ENCODE peak calls at places on chromosome 7, in six cellular contexts. One of them, this sample, is unnamed.

GRCh38 chr7:47336178-47337020 is 245.5 kb downstream of the TNS3 start:
- DNase-seq in K562: no peak
- DNase-seq in HepG2: no peak
- DNase-seq in H1: no peak
- DNase-seq in GM12878: no peak
- DNase-seq in GM12891: no peak
- DNase-seq in this sample: no peak

GRCh38 chr7:30926323-30926722 is 14.7 kb downstream of the AQP1 start:
- DNase-seq in HepG2: no peak
- DNase-seq in GM12891: peak; percentile 1
- DNase-seq in GM12878: no peak
- DNase-seq in H1: peak; percentile 17
- DNase-seq in K562: no peak
- DNase-seq in this sample: no peak

GRCh38 chr7:33395340-33395739 is 266.0 kb downstream of the BBS9 start:
- DNase-seq in HepG2: no peak
- DNase-seq in H1: no peak
- DNase-seq in GM12891: no peak
- DNase-seq in K562: no peak
- DNase-seq in GM12878: no peak
- DNase-seq in this sample: no peak

GRCh38 chr7:22617166-22617565 is 109.8 kb upstream of the IL6 start:
- DNase-seq in K562: no peak
- DNase-seq in HepG2: no peak
- DNase-seq in GM12878: no peak
- DNase-seq in H1: no peak
- DNase-seq in GM12891: no peak
- DNase-seq in this sample: no peak

GRCh38 chr7:105493196-105493927 is 28.7 kb downstream of the PUS7 start:
- DNase-seq in HepG2: no peak
- DNase-seq in H1: no peak
- DNase-seq in GM12891: no peak
- DNase-seq in GM12878: no peak
- DNase-seq in K562: no peak
- DNase-seq in this sample: no peak

GRCh38 chr7:42161723-42162122 is 75.3 kb downstream of the GLI3 start:
- DNase-seq in GM12891: no peak
- DNase-seq in K562: no peak
- DNase-seq in GM12878: no peak
- DNase-seq in HepG2: no peak
- DNase-seq in H1: no peak
- DNase-seq in this sample: no peak

GRCh38 chr7:8436965-8437364 is 3.6 kb downstream of the NXPH1 start:
- DNase-seq in K562: peak; percentile 71
- DNase-seq in GM12891: peak; percentile 56
- DNase-seq in H1: peak; percentile 93
- DNase-seq in HepG2: peak; percentile 23
- DNase-seq in GM12878: peak; percentile 4
- DNase-seq in this sample: peak; percentile 43

GRCh38 chr7:20153999-20154398 is 63.2 kb downstream of the MACC1 start:
- DNase-seq in K562: no peak
- DNase-seq in H1: no peak
- DNase-seq in GM12878: no peak
- DNase-seq in HepG2: no peak
- DNase-seq in GM12891: no peak
- DNase-seq in this sample: no peak

GRCh38 chr7:102320601-102321350 is 34.1 kb downstream of the SH2B2 start:
- DNase-seq in K562: no peak
- DNase-seq in HepG2: no peak
- DNase-seq in H1: no peak
- DNase-seq in GM12878: no peak
- DNase-seq in GM12891: peak; percentile 16
- DNase-seq in this sample: no peak

GRCh38 chr7:73712773-73713172 is 6.7 kb downstream of the STX1A start:
- DNase-seq in GM12891: no peak
- DNase-seq in K562: no peak
- DNase-seq in H1: no peak
- DNase-seq in GM12878: no peak
- DNase-seq in HepG2: no peak
- DNase-seq in this sample: no peak

GRCh38 chr7:18653381-18654155 is 158.0 kb downstream of the HDAC9 start:
- DNase-seq in GM12891: no peak
- DNase-seq in GM12878: no peak
- DNase-seq in H1: no peak
- DNase-seq in HepG2: no peak
- DNase-seq in K562: no peak
- DNase-seq in this sample: no peak

GRCh38 chr7:121516791-121517305 is 120.7 kb upstream of the FAM3C start:
- DNase-seq in K562: no peak
- DNase-seq in HepG2: no peak
- DNase-seq in H1: no peak
- DNase-seq in GM12891: no peak
- DNase-seq in GM12878: no peak
- DNase-seq in this sample: no peak

GRCh38 chr7:54260868-54261475 is 281.2 kb upstream of the VSTM2A start:
- DNase-seq in K562: no peak
- DNase-seq in HepG2: no peak
- DNase-seq in GM12891: no peak
- DNase-seq in H1: no peak
- DNase-seq in GM12878: no peak
- DNase-seq in this sample: no peak

GRCh38 chr7:64618785-64619456 is 47.0 kb upstream of the ZNF107 start:
- DNase-seq in K562: peak; percentile 56
- DNase-seq in GM12891: no peak
- DNase-seq in GM12878: no peak
- DNase-seq in H1: peak; percentile 39
- DNase-seq in HepG2: peak; percentile 65
- DNase-seq in this sample: no peak

GRCh38 chr7:24797270-24797669 is 40.0 kb upstream of the GSDME start:
- DNase-seq in H1: no peak
- DNase-seq in HepG2: no peak
- DNase-seq in K562: no peak
- DNase-seq in GM12878: no peak
- DNase-seq in GM12891: no peak
- DNase-seq in this sample: no peak

GRCh38 chr7:106064836-106065559 is 47.1 kb downstream of the SYPL1 start:
- DNase-seq in HepG2: peak; percentile 78
- DNase-seq in GM12891: no peak
- DNase-seq in GM12878: no peak
- DNase-seq in H1: no peak
- DNase-seq in K562: peak; percentile 44
- DNase-seq in this sample: no peak

GRCh38 chr7:14085901-14086300 is 96.4 kb upstream of the ETV1 start:
- DNase-seq in HepG2: no peak
- DNase-seq in GM12891: no peak
- DNase-seq in K562: no peak
- DNase-seq in H1: no peak
- DNase-seq in GM12878: no peak
- DNase-seq in this sample: no peak

GRCh38 chr7:73850781-73851207 is 8.5 kb upstream of the METTL27 start:
- DNase-seq in GM12891: no peak
- DNase-seq in K562: peak; percentile 56
- DNase-seq in HepG2: no peak
- DNase-seq in GM12878: no peak
- DNase-seq in H1: no peak
- DNase-seq in this sample: no peak

GRCh38 chr7:100626530-100627237 is 14.3 kb downstream of the MOSPD3 start:
- DNase-seq in GM12891: peak; percentile 97
- DNase-seq in H1: peak; percentile 79
- DNase-seq in GM12878: peak; percentile 32
- DNase-seq in HepG2: no peak
- DNase-seq in K562: peak; percentile 99
- DNase-seq in this sample: peak; percentile 97

GRCh38 chr7:151694828-151695580 is 175.3 kb upstream of the RHEB start:
- DNase-seq in H1: no peak
- DNase-seq in HepG2: peak; percentile 40
- DNase-seq in K562: no peak
- DNase-seq in GM12878: no peak
- DNase-seq in GM12891: no peak
- DNase-seq in this sample: no peak
- TF ChIP-seq POLR2AphosphoS5 in H1: no peak
- TF ChIP-seq POLR2AphosphoS5 in HepG2: no peak
- TF ChIP-seq POLR2AphosphoS5 in K562: no peak
- TF ChIP-seq POLR2AphosphoS5 in GM12878: no peak
- TF ChIP-seq POLR2AphosphoS5 in GM12891: no peak
- TF ChIP-seq POLR2AphosphoS5 in this sample: no peak

DNA sequence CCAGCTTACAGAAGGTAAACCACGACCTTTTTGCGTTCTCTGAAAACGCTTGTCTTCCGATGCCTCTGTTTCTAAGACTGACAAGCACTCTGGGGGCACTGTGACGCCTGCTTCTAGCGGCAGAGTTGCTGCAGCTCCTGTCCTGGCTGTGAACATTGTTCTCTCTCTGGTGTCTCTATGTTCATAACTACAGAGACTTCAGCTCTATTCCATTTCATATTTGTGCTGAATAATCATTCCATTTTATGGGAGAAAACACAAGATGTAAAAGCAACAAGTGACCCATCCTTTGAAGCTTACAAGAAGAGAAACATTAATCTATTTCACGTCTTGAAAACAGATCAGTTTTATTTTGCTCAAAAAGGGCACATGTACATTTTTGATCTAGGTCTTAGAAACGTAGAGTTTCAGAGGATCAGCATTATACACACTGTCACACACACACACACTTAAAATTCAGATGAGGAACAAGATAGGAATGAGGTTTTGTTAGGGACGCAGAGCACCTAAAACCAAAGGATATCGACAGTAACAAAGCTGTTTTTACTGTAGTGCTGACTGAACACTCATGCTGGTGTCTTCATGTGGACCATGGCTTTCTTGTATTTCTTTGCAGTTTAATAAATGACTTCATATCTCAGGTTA is 3.0 kb downstream of the IKZF1 start:
- DNase-seq in GM12878: no peak
- DNase-seq in HepG2: no peak
- DNase-seq in GM12891: no peak
- DNase-seq in H1: no peak
- DNase-seq in K562: peak; percentile 45
- DNase-seq in this sample: no peak
- TF ChIP-seq POLR2A in GM12878: peak; percentile 64
- TF ChIP-seq POLR2A in HepG2: no peak
- TF ChIP-seq POLR2A in GM12891: peak; percentile 43
- TF ChIP-seq POLR2A in H1: no peak
- TF ChIP-seq POLR2A in K562: peak; percentile 39
- TF ChIP-seq POLR2A in this sample: peak; percentile 37

GRCh38 chr7:2006921-2007381 is 225.8 kb downstream of the MAD1L1 start:
- DNase-seq in HepG2: no peak
- DNase-seq in GM12891: no peak
- DNase-seq in K562: no peak
- DNase-seq in GM12878: no peak
- DNase-seq in H1: no peak
- DNase-seq in this sample: no peak
- TF ChIP-seq TAF1 in HepG2: no peak
- TF ChIP-seq TAF1 in GM12891: no peak
- TF ChIP-seq TAF1 in K562: no peak
- TF ChIP-seq TAF1 in GM12878: no peak
- TF ChIP-seq TAF1 in H1: no peak
- TF ChIP-seq TAF1 in this sample: no peak

DNA sequence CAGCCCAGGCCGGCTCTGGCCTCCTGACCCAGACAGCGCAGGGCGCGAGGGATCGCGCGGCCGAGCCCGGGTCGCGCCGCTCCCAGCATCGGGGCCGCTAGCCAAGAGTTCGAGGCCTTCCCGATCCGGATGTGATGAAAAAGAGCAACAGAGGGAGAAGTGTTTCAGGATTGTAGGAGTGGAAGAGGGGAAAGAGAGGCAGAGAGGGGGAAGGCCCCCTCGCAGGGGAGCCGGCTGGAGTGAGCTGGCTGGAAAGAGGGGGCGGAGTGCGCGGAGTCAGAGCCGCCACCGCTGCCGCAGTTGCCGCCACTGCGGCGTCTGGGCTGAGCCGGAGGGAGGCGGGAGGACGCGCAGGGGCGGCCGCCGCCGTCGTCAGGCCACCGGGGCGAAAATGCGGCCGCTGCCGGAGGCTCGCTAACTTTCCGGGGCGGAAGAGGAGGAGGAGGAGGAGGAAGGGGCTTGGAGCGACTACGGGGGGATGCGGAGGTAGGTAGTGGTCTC is 307 bp downstream of the MDFIC start:
- DNase-seq in GM12878: no peak
- DNase-seq in H1: peak; percentile 78
- DNase-seq in K562: no peak
- DNase-seq in HepG2: no peak
- DNase-seq in GM12891: peak; percentile 33
- DNase-seq in this sample: peak; percentile 25
- TF ChIP-seq POLR2AphosphoS5 in GM12878: peak; percentile 75
- TF ChIP-seq POLR2AphosphoS5 in H1: no peak
- TF ChIP-seq POLR2AphosphoS5 in K562: no peak
- TF ChIP-seq POLR2AphosphoS5 in HepG2: no peak
- TF ChIP-seq POLR2AphosphoS5 in GM12891: peak; percentile 78
- TF ChIP-seq POLR2AphosphoS5 in this sample: peak; percentile 63

GRCh38 chr7:36389371-36390198 is at the start of gene ANLN:
- DNase-seq in K562: peak; percentile 100
- DNase-seq in GM12891: peak; percentile 87
- DNase-seq in HepG2: peak; percentile 92
- DNase-seq in H1: peak; percentile 91
- DNase-seq in GM12878: peak; percentile 28
- DNase-seq in this sample: peak; percentile 89
- TF ChIP-seq POLR2A in K562: peak; percentile 97
- TF ChIP-seq POLR2A in GM12891: peak; percentile 65
- TF ChIP-seq POLR2A in HepG2: peak; percentile 96
- TF ChIP-seq POLR2A in H1: no peak
- TF ChIP-seq POLR2A in GM12878: peak; percentile 77
- TF ChIP-seq POLR2A in this sample: peak; percentile 70

DNA sequence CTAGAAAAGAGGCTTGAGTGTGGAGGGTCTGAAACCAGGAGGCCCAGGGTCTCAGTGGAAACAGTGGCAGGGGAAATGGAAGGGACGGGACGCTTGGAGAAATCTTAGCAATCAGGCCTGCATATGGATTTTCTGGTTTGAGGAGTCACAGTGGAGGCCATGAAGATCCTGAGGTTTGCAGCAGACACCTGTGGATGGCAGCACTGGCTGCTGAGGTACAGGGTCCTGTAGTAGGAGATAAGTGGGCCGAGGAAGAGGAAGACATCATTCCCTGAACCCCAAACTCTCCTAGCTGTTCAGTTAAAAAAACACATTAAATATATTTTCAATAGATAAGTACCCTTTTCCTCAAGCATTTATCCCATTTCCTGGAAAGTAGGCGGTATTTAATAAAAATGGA is 208.8 kb upstream of the IGFBP3 start:
- DNase-seq in HepG2: peak; percentile 29
- DNase-seq in GM12891: no peak
- DNase-seq in GM12878: no peak
- DNase-seq in H1: no peak
- DNase-seq in K562: no peak
- DNase-seq in this sample: no peak
- TF ChIP-seq TAF1 in HepG2: no peak
- TF ChIP-seq TAF1 in GM12891: no peak
- TF ChIP-seq TAF1 in GM12878: no peak
- TF ChIP-seq TAF1 in H1: no peak
- TF ChIP-seq TAF1 in K562: no peak
- TF ChIP-seq TAF1 in this sample: no peak

This sample was measured in GM12892.